ENCODE peak calls at places on chromosomes 12 and 14, in five cellular contexts. L, V, B, Y and A are unnamed samples.
A peak's percentile ranks its signal among the peaks of the same experiment; 100 is the strongest.

GRCh38 chr12:49059385-49060232 is 985 bp downstream of the KMT2D start:
- DNase-seq in L (no peak), V (no peak), B (no peak), Y (peak; percentile 69), A (peak; percentile 22)

GRCh38 chr12:1281683-1282366 is 290.8 kb downstream of the ERC1 start:
- DNase-seq in L (peak; percentile 92), V (no peak), B (no peak), Y (no peak), A (peak; percentile 64)

GRCh38 chr14:52878469-52878868 is 72.4 kb downstream of the FERMT2 start:
- DNase-seq in L (no peak), V (no peak), B (no peak), Y (no peak), A (no peak)

GRCh38 chr12:10354502-10354901 is 35.3 kb downstream of the KLRK1 start:
- DNase-seq in L (no peak), V (no peak), B (no peak), Y (peak; percentile 53), A (peak; percentile 46)

GRCh38 chr12:104314242-104314614 is 10.7 kb downstream of the EID3 start:
- DNase-seq in L (peak; percentile 51), V (no peak), B (no peak), Y (no peak), A (peak; percentile 51)

GRCh38 chr12:127926004-127926403 is 341.0 kb upstream of the TMEM132C start:
- DNase-seq in L (no peak), V (peak; percentile 31), B (no peak), Y (peak; percentile 55), A (peak; percentile 54)

GRCh38 chr12:84912191-84913142 is at the start of gene SLC6A15:
- DNase-seq in L (peak; percentile 46), V (peak; percentile 91), B (no peak), Y (peak; percentile 85), A (no peak)

GRCh38 chr14:75800792-75801191 is 139.7 kb downstream of the TTLL5 start:
- DNase-seq in L (no peak), V (no peak), B (no peak), Y (no peak), A (peak; percentile 34)

GRCh38 chr12:117890137-117890536 is 78.7 kb downstream of the KSR2 start:
- DNase-seq in L (no peak), V (no peak), B (no peak), Y (no peak), A (peak; percentile 29)

GRCh38 chr12:3238196-3238595 is 161.0 kb downstream of the TSPAN9 start:
- DNase-seq in L (no peak), V (no peak), B (no peak), Y (no peak), A (no peak)

GRCh38 chr14:65255583-65256443 is 153.5 kb upstream of the MAX start:
- DNase-seq in L (no peak), V (peak; percentile 40), B (peak; percentile 78), Y (peak; percentile 90), A (peak; percentile 95)

DNA sequence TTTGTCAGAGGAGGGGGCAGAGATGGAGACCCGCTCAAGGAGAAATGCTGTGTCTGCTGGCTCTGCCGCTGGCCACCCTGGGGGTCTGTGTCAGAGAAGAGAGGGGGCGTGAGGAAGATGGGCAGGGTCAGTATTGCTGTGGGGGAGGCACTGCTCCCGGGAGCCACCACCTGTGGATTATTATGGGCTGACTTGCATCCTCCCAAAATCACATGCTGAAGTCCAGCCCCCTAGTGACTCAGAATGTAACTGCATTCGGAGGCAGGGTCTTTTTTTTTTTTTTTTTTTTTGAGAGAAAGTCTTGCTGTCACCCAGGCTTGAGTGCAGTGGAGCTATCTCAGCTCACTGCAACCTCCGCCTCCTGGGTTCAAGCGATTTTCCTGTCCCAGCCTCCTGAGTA is 12.3 kb downstream of the ABCD4 start:
- DNase-seq in L (peak; percentile 19), V (peak; percentile 63), B (no peak), Y (no peak), A (peak; percentile 51)
- H4K20me1 ChIP-seq in L (peaks cover 15% of the 10 kb centered on the region), V (peaks cover 5% of the 10 kb centered on the region), B (no peaks in the 10 kb centered on the region), Y (peaks cover 11% of the 10 kb centered on the region), A (no peaks in the 10 kb centered on the region)

GRCh38 chr12:11657511-11657910 is 8.0 kb downstream of the ETV6 start:
- DNase-seq in L (no peak), V (no peak), B (no peak), Y (no peak), A (no peak)

GRCh38 chr12:11661491-11662085 is 12.1 kb downstream of the ETV6 start:
- DNase-seq in L (no peak), V (no peak), B (no peak), Y (no peak), A (no peak)

GRCh38 chr12:11656550-11656949 is 7.1 kb downstream of the ETV6 start:
- DNase-seq in L (no peak), V (no peak), B (no peak), Y (no peak), A (no peak)

GRCh38 chr12:11660624-11661023 is 11.2 kb downstream of the ETV6 start:
- DNase-seq in L (no peak), V (no peak), B (no peak), Y (no peak), A (no peak)

DNA sequence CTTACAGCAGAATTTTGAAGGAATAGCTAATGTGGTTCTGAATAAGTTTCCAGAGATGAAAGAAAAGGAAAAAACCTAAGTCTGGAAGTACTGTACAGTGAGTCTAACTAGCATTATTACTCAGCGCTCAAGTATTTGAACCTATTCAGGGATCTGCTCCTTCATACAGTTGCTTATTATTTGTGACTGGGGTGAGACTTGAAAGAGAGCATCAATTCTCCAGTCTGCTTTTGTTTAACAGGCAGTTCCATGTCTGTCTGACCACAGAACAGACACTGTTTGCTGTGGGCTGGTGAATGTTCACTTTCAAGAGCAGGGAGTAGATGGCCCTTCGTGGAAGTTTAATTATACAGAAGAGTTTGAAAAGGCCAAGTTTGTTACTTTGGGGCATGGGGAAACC is 9.3 kb downstream of the ETV6 start:
- DNase-seq in L (peak; percentile 86), V (no peak), B (no peak), Y (no peak), A (peak; percentile 7)
- H3K4me1 ChIP-seq in L (peaks cover 22% of the 10 kb centered on the region), V (peaks cover 3% of the 10 kb centered on the region), B (peaks cover 41% of the 10 kb centered on the region), Y (peaks cover 6% of the 10 kb centered on the region), A (no peaks in the 10 kb centered on the region)

GRCh38 chr12:111582133-111582747 is 16.9 kb downstream of the ATXN2 start:
- DNase-seq in L (no peak), V (no peak), B (no peak), Y (no peak), A (no peak)
- H4K20me1 ChIP-seq in L (peaks cover 98% of the 10 kb centered on the region), V (peaks cover 99% of the 10 kb centered on the region), B (peaks cover 4% of the 10 kb centered on the region), Y (peaks cover 88% of the 10 kb centered on the region), A (peaks cover 25% of the 10 kb centered on the region)

DNA sequence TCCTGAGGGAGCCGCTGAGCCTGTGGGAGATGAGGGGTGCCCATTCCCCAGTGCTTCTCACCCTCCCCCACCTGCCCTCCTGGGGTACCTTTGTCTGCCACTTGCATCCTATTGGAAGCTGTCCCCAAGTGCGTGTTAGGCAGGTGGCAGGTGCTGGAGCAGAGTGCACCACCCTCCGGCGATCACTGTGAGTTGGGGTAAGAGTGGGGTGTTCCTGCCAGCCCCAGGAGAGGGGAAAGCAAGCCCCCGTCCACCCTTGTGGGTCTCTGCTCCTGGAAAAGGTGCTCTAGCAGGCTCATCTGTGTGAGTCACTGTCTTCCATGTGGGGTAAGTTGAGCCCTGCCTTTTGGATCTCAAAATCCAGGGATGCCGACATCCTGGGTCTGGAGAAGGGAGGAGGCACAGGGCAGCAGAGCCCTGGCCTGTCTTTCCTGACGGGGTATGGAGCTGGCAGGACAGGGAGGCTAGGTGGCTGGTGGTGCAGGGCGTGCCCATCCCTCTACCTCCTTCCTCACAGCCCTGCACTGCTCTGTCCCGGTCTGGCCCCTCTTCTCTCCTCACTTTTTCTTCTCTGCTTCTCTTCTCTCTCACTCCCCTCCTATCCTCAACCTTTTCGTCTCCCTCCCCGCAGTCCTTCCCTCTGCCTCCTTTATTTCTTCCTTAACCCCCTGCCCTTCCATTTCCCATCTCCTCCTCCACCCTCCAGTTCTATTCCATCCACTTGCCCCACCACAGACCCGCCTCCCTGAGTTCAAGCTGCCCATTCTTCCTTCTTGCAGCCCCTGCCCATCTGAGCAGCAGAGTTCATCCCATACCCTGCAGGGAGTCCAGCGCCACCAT is 20.1 kb upstream of the KRT7 start:
- DNase-seq in L (no peak), V (no peak), B (no peak), Y (no peak), A (no peak)
- H3K4me1 ChIP-seq in L (peaks cover 9% of the 10 kb centered on the region), V (peaks cover 74% of the 10 kb centered on the region), B (peaks cover 71% of the 10 kb centered on the region), Y (peaks cover 8% of the 10 kb centered on the region), A (peaks cover 63% of the 10 kb centered on the region)

DNA sequence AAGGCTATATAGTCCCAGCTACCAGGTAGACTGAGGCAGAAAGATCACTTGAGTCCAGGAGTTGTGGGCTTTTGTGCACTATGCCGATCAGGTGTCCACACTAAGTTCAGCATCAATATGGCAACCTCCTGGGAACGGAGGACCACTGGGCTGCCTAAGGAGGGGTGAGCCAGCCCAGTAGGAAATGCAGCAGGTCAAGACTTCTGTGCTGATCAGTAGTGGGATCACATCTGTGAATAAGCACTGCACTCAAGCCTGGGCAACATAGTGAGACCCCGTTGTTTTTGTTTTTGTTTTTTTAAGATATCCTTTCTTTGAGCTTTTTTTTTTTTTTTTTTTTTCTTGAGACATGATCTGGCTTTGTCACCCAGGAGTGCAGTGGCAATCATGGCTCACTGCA is 135.8 kb upstream of the AEBP2 start:
- DNase-seq in L (no peak), V (no peak), B (no peak), Y (no peak), A (no peak)
- H4K20me1 ChIP-seq in L (no peaks in the 10 kb centered on the region), V (no peaks in the 10 kb centered on the region), B (no peaks in the 10 kb centered on the region), Y (no peaks in the 10 kb centered on the region), A (no peaks in the 10 kb centered on the region)

GRCh38 chr14:95530461-95531170 is 4.2 kb upstream of the GLRX5 start:
- DNase-seq in L (no peak), V (no peak), B (no peak), Y (no peak), A (peak; percentile 58)
- H3K4me1 ChIP-seq in L (peaks cover 21% of the 10 kb centered on the region), V (peaks cover 23% of the 10 kb centered on the region), B (peaks cover 59% of the 10 kb centered on the region), Y (peaks cover 27% of the 10 kb centered on the region), A (peaks cover 38% of the 10 kb centered on the region)

DNA sequence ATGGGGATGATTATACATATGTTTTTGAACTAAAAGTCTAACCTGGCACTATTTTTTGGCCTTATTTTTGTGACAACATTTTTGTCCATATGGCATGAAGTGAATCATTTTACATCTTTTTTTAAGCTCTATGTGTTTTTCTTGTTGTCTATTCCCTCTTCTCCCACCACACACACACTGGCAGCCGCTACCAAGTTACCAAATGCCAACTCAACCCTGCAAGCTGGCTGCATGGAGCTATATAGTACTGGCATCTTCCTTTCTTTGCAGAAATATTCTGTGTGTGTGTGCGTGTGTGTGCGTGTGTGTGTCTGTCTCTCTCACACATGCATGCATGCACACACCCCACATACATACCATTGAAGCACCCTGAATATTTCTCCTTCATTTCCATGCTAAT is 278.9 kb upstream of the SOX5 start:
- DNase-seq in L (no peak), V (no peak), B (no peak), Y (no peak), A (no peak)
- H4K20me1 ChIP-seq in L (no peaks in the 10 kb centered on the region), V (no peaks in the 10 kb centered on the region), B (no peaks in the 10 kb centered on the region), Y (no peaks in the 10 kb centered on the region), A (no peaks in the 10 kb centered on the region)